ENCODE peak calls at places on chromosomes 11 and 22, in ten cellular contexts. One of them, this sample, is unnamed.
A peak's percentile ranks its signal among the peaks of the same experiment; 100 is the strongest.

GRCh38 chr11:45807792-45808238 is 2.9 kb downstream of the SLC35C1 start:
- DNase-seq in neural progenitor cell: no peak
- DNase-seq in testis: no peak
- DNase-seq in heart right ventricle: no peak
- DNase-seq in CD8-positive, alpha-beta T cell: no peak
- DNase-seq in kidney: no peak
- DNase-seq in suprapubic skin: no peak
- DNase-seq in left lung: no peak
- DNase-seq in mammary epithelial cell: no peak
- DNase-seq in stomach: peak; percentile 36
- DNase-seq in this sample: no peak

GRCh38 chr11:6319001-6319878 is 1.1 kb downstream of the CAVIN3 start:
- DNase-seq in neural progenitor cell: peak; percentile 69
- DNase-seq in testis: peak; percentile 46
- DNase-seq in heart right ventricle: peak; percentile 59
- DNase-seq in CD8-positive, alpha-beta T cell: no peak
- DNase-seq in kidney: peak; percentile 85
- DNase-seq in suprapubic skin: peak; percentile 66
- DNase-seq in left lung: peak; percentile 53
- DNase-seq in mammary epithelial cell: peak; percentile 36
- DNase-seq in stomach: peak; percentile 40
- DNase-seq in this sample: peak; percentile 71

GRCh38 chr11:67178878-67179277 is 59.8 kb downstream of the KDM2A start:
- DNase-seq in neural progenitor cell: no peak
- DNase-seq in testis: no peak
- DNase-seq in heart right ventricle: no peak
- DNase-seq in CD8-positive, alpha-beta T cell: no peak
- DNase-seq in kidney: no peak
- DNase-seq in suprapubic skin: no peak
- DNase-seq in left lung: no peak
- DNase-seq in mammary epithelial cell: no peak
- DNase-seq in stomach: no peak
- DNase-seq in this sample: no peak

GRCh38 chr11:416757-417621 is 2.2 kb upstream of the SIGIRR start:
- DNase-seq in neural progenitor cell: peak; percentile 62
- DNase-seq in testis: no peak
- DNase-seq in heart right ventricle: peak; percentile 43
- DNase-seq in CD8-positive, alpha-beta T cell: no peak
- DNase-seq in kidney: peak; percentile 89
- DNase-seq in suprapubic skin: no peak
- DNase-seq in left lung: no peak
- DNase-seq in mammary epithelial cell: peak; percentile 45
- DNase-seq in stomach: peak; percentile 82
- DNase-seq in this sample: peak; percentile 66

GRCh38 chr11:129896062-129896461 is 684 bp upstream of the NFRKB start:
- DNase-seq in neural progenitor cell: no peak
- DNase-seq in testis: peak; percentile 34
- DNase-seq in heart right ventricle: no peak
- DNase-seq in CD8-positive, alpha-beta T cell: no peak
- DNase-seq in kidney: no peak
- DNase-seq in suprapubic skin: no peak
- DNase-seq in left lung: no peak
- DNase-seq in mammary epithelial cell: no peak
- DNase-seq in stomach: no peak
- DNase-seq in this sample: no peak

GRCh38 chr11:10348650-10349280 is 43.9 kb downstream of the ADM start:
- DNase-seq in neural progenitor cell: no peak
- DNase-seq in testis: no peak
- DNase-seq in heart right ventricle: no peak
- DNase-seq in CD8-positive, alpha-beta T cell: no peak
- DNase-seq in kidney: no peak
- DNase-seq in suprapubic skin: no peak
- DNase-seq in left lung: no peak
- DNase-seq in mammary epithelial cell: peak; percentile 26
- DNase-seq in stomach: no peak
- DNase-seq in this sample: no peak

GRCh38 chr11:72525466-72525865 is 91.1 kb upstream of the CLPB start:
- DNase-seq in neural progenitor cell: no peak
- DNase-seq in testis: no peak
- DNase-seq in heart right ventricle: no peak
- DNase-seq in CD8-positive, alpha-beta T cell: no peak
- DNase-seq in kidney: no peak
- DNase-seq in suprapubic skin: no peak
- DNase-seq in left lung: no peak
- DNase-seq in mammary epithelial cell: no peak
- DNase-seq in stomach: peak; percentile 36
- DNase-seq in this sample: no peak

GRCh38 chr11:126624491-126624890 is 269.0 kb downstream of the ST3GAL4 start:
- DNase-seq in neural progenitor cell: no peak
- DNase-seq in testis: no peak
- DNase-seq in heart right ventricle: no peak
- DNase-seq in CD8-positive, alpha-beta T cell: no peak
- DNase-seq in kidney: no peak
- DNase-seq in suprapubic skin: no peak
- DNase-seq in left lung: no peak
- DNase-seq in mammary epithelial cell: no peak
- DNase-seq in stomach: no peak
- DNase-seq in this sample: no peak

GRCh38 chr22:46008836-46009596 is 32.1 kb upstream of the WNT7B start:
- DNase-seq in neural progenitor cell: no peak
- DNase-seq in testis: no peak
- DNase-seq in heart right ventricle: no peak
- DNase-seq in CD8-positive, alpha-beta T cell: no peak
- DNase-seq in kidney: peak; percentile 8
- DNase-seq in suprapubic skin: peak; percentile 55
- DNase-seq in left lung: peak; percentile 27
- DNase-seq in mammary epithelial cell: no peak
- DNase-seq in stomach: no peak
- DNase-seq in this sample: peak; percentile 9

GRCh38 chr11:66371627-66372415 is at the start of gene SLC29A2:
- DNase-seq in neural progenitor cell: peak; percentile 97
- DNase-seq in testis: no peak
- DNase-seq in heart right ventricle: peak; percentile 54
- DNase-seq in CD8-positive, alpha-beta T cell: peak; percentile 49
- DNase-seq in kidney: peak; percentile 96
- DNase-seq in suprapubic skin: peak; percentile 75
- DNase-seq in left lung: peak; percentile 85
- DNase-seq in mammary epithelial cell: peak; percentile 73
- DNase-seq in stomach: peak; percentile 88
- DNase-seq in this sample: peak; percentile 73

GRCh38 chr11:33125611-33126010 is 35.7 kb downstream of the CSTF3 start:
- DNase-seq in neural progenitor cell: no peak
- DNase-seq in testis: no peak
- DNase-seq in heart right ventricle: no peak
- DNase-seq in CD8-positive, alpha-beta T cell: no peak
- DNase-seq in kidney: no peak
- DNase-seq in suprapubic skin: no peak
- DNase-seq in left lung: no peak
- DNase-seq in mammary epithelial cell: no peak
- DNase-seq in stomach: no peak
- DNase-seq in this sample: no peak

GRCh38 chr11:101436511-101437142 is 147.2 kb downstream of the TRPC6 start:
- DNase-seq in neural progenitor cell: peak; percentile 76
- DNase-seq in testis: peak; percentile 72
- DNase-seq in heart right ventricle: peak; percentile 17
- DNase-seq in CD8-positive, alpha-beta T cell: no peak
- DNase-seq in kidney: no peak
- DNase-seq in suprapubic skin: no peak
- DNase-seq in left lung: no peak
- DNase-seq in mammary epithelial cell: peak; percentile 14
- DNase-seq in stomach: peak; percentile 55
- DNase-seq in this sample: no peak

GRCh38 chr11:113935858-113936257 is 31.3 kb downstream of the HTR3B start:
- DNase-seq in neural progenitor cell: no peak
- DNase-seq in testis: no peak
- DNase-seq in heart right ventricle: no peak
- DNase-seq in CD8-positive, alpha-beta T cell: no peak
- DNase-seq in kidney: no peak
- DNase-seq in suprapubic skin: no peak
- DNase-seq in left lung: no peak
- DNase-seq in mammary epithelial cell: no peak
- DNase-seq in stomach: no peak
- DNase-seq in this sample: no peak

GRCh38 chr11:79708319-79708928 is 267.6 kb upstream of the TENM4 start:
- DNase-seq in neural progenitor cell: peak; percentile 72
- DNase-seq in testis: peak; percentile 44
- DNase-seq in heart right ventricle: peak; percentile 5
- DNase-seq in CD8-positive, alpha-beta T cell: no peak
- DNase-seq in kidney: no peak
- DNase-seq in suprapubic skin: no peak
- DNase-seq in left lung: no peak
- DNase-seq in mammary epithelial cell: peak; percentile 49
- DNase-seq in stomach: no peak
- DNase-seq in this sample: no peak

GRCh38 chr22:44439356-44440223 is 58.4 kb downstream of the RTL6 start:
- DNase-seq in neural progenitor cell: no peak
- DNase-seq in testis: no peak
- DNase-seq in heart right ventricle: no peak
- DNase-seq in CD8-positive, alpha-beta T cell: no peak
- DNase-seq in kidney: peak; percentile 40
- DNase-seq in suprapubic skin: peak; percentile 48
- DNase-seq in left lung: no peak
- DNase-seq in mammary epithelial cell: no peak
- DNase-seq in stomach: no peak
- DNase-seq in this sample: no peak

GRCh38 chr22:30970356-30970746 is 1.3 kb downstream of the TUG1 start:
- DNase-seq in neural progenitor cell: no peak
- DNase-seq in testis: no peak
- DNase-seq in heart right ventricle: no peak
- DNase-seq in CD8-positive, alpha-beta T cell: no peak
- DNase-seq in kidney: no peak
- DNase-seq in suprapubic skin: no peak
- DNase-seq in left lung: no peak
- DNase-seq in mammary epithelial cell: no peak
- DNase-seq in stomach: no peak
- DNase-seq in this sample: no peak
- H3K9me3 ChIP-seq in neural progenitor cell: peaks cover 48% of the 10 kb centered on the region
- H3K9me3 ChIP-seq in testis: no peaks in the 10 kb centered on the region
- H3K9me3 ChIP-seq in heart right ventricle: peaks cover 70% of the 10 kb centered on the region
- H3K9me3 ChIP-seq in CD8-positive, alpha-beta T cell: peaks cover 60% of the 10 kb centered on the region
- H3K9me3 ChIP-seq in kidney: peaks cover 2% of the 10 kb centered on the region
- H3K9me3 ChIP-seq in suprapubic skin: peaks cover 30% of the 10 kb centered on the region
- H3K9me3 ChIP-seq in left lung: no peaks in the 10 kb centered on the region
- H3K9me3 ChIP-seq in mammary epithelial cell: peaks cover 15% of the 10 kb centered on the region
- H3K9me3 ChIP-seq in stomach: peaks cover 46% of the 10 kb centered on the region
- H3K9me3 ChIP-seq in this sample: peaks cover 68% of the 10 kb centered on the region

DNA sequence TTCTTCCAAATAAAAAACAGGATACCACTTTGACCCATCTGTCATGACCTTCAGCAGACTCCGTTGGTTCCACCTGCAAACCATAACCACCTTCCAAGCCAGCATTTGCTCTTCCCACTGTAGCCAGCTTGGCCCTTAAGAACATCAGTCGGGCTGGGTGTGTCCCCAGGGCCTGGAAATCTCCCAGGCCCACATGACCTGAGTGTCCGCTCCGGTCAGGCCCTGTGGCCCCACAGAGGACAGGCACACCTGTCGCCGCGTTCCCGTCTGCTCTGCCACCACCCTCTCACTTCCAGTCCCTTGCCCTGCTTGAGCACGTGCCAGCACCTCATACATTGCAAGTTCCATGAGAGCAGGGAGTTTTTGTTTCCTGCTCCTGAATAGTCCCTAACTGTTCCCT is 65.7 kb upstream of the PITPNB start:
- DNase-seq in neural progenitor cell: no peak
- DNase-seq in testis: peak; percentile 12
- DNase-seq in heart right ventricle: no peak
- DNase-seq in CD8-positive, alpha-beta T cell: no peak
- DNase-seq in kidney: no peak
- DNase-seq in suprapubic skin: no peak
- DNase-seq in left lung: peak; percentile 25
- DNase-seq in mammary epithelial cell: no peak
- DNase-seq in stomach: peak; percentile 3
- DNase-seq in this sample: no peak
- H3K36me3 ChIP-seq in neural progenitor cell: no peaks in the 10 kb centered on the region
- H3K36me3 ChIP-seq in testis: no peaks in the 10 kb centered on the region
- H3K36me3 ChIP-seq in heart right ventricle: peaks cover 75% of the 10 kb centered on the region
- H3K36me3 ChIP-seq in CD8-positive, alpha-beta T cell: no peaks in the 10 kb centered on the region
- H3K36me3 ChIP-seq in kidney: peaks cover 18% of the 10 kb centered on the region
- H3K36me3 ChIP-seq in suprapubic skin: peaks cover 48% of the 10 kb centered on the region
- H3K36me3 ChIP-seq in left lung: no peaks in the 10 kb centered on the region
- H3K36me3 ChIP-seq in mammary epithelial cell: no peaks in the 10 kb centered on the region
- H3K36me3 ChIP-seq in stomach: peaks cover 74% of the 10 kb centered on the region
- H3K36me3 ChIP-seq in this sample: peaks cover 42% of the 10 kb centered on the region

GRCh38 chr11:108135845-108136599 is 14.7 kb downstream of the ACAT1 start:
- DNase-seq in neural progenitor cell: no peak
- DNase-seq in testis: no peak
- DNase-seq in heart right ventricle: no peak
- DNase-seq in CD8-positive, alpha-beta T cell: no peak
- DNase-seq in kidney: no peak
- DNase-seq in suprapubic skin: no peak
- DNase-seq in left lung: no peak
- DNase-seq in mammary epithelial cell: peak; percentile 43
- DNase-seq in stomach: no peak
- DNase-seq in this sample: no peak
- TF ChIP-seq CTCF in neural progenitor cell: peak; percentile 33
- TF ChIP-seq CTCF in testis: peak; percentile 14
- TF ChIP-seq CTCF in heart right ventricle: no peak
- TF ChIP-seq CTCF in CD8-positive, alpha-beta T cell: no peak
- TF ChIP-seq CTCF in kidney: no peak
- TF ChIP-seq CTCF in suprapubic skin: no peak
- TF ChIP-seq CTCF in left lung: no peak
- TF ChIP-seq CTCF in mammary epithelial cell: peak; percentile 46
- TF ChIP-seq CTCF in stomach: no peak
- TF ChIP-seq CTCF in this sample: no peak

GRCh38 chr22:21850660-21851059 is 16.8 kb downstream of the MAPK1 start:
- DNase-seq in neural progenitor cell: no peak
- DNase-seq in testis: no peak
- DNase-seq in heart right ventricle: no peak
- DNase-seq in CD8-positive, alpha-beta T cell: no peak
- DNase-seq in kidney: no peak
- DNase-seq in suprapubic skin: no peak
- DNase-seq in left lung: no peak
- DNase-seq in mammary epithelial cell: no peak
- DNase-seq in stomach: no peak
- DNase-seq in this sample: no peak
- H3K9me3 ChIP-seq in neural progenitor cell: no peaks in the 10 kb centered on the region
- H3K9me3 ChIP-seq in testis: no peaks in the 10 kb centered on the region
- H3K9me3 ChIP-seq in heart right ventricle: no peaks in the 10 kb centered on the region
- H3K9me3 ChIP-seq in CD8-positive, alpha-beta T cell: no peaks in the 10 kb centered on the region
- H3K9me3 ChIP-seq in kidney: no peaks in the 10 kb centered on the region
- H3K9me3 ChIP-seq in suprapubic skin: no peaks in the 10 kb centered on the region
- H3K9me3 ChIP-seq in left lung: no peaks in the 10 kb centered on the region
- H3K9me3 ChIP-seq in mammary epithelial cell: no peaks in the 10 kb centered on the region
- H3K9me3 ChIP-seq in stomach: no peaks in the 10 kb centered on the region
- H3K9me3 ChIP-seq in this sample: no peaks in the 10 kb centered on the region

GRCh38 chr22:19466126-19466716 is 12.8 kb downstream of the UFD1 start:
- DNase-seq in neural progenitor cell: no peak
- DNase-seq in testis: no peak
- DNase-seq in heart right ventricle: no peak
- DNase-seq in CD8-positive, alpha-beta T cell: no peak
- DNase-seq in kidney: no peak
- DNase-seq in suprapubic skin: no peak
- DNase-seq in left lung: no peak
- DNase-seq in mammary epithelial cell: no peak
- DNase-seq in stomach: no peak
- DNase-seq in this sample: no peak
- H3K36me3 ChIP-seq in neural progenitor cell: no peaks in the 10 kb centered on the region
- H3K36me3 ChIP-seq in testis: no peaks in the 10 kb centered on the region
- H3K36me3 ChIP-seq in heart right ventricle: peaks cover 99% of the 10 kb centered on the region
- H3K36me3 ChIP-seq in CD8-positive, alpha-beta T cell: peaks cover 79% of the 10 kb centered on the region
- H3K36me3 ChIP-seq in kidney: peaks cover 58% of the 10 kb centered on the region
- H3K36me3 ChIP-seq in suprapubic skin: peaks cover 87% of the 10 kb centered on the region
- H3K36me3 ChIP-seq in left lung: no peaks in the 10 kb centered on the region
- H3K36me3 ChIP-seq in mammary epithelial cell: peaks cover 31% of the 10 kb centered on the region
- H3K36me3 ChIP-seq in stomach: peaks cover 100% of the 10 kb centered on the region
- H3K36me3 ChIP-seq in this sample: peaks cover 89% of the 10 kb centered on the region

GRCh38 chr11:70189622-70190021 is 13.5 kb upstream of the FADD start:
- DNase-seq in neural progenitor cell: no peak
- DNase-seq in testis: no peak
- DNase-seq in heart right ventricle: no peak
- DNase-seq in CD8-positive, alpha-beta T cell: no peak
- DNase-seq in kidney: no peak
- DNase-seq in suprapubic skin: no peak
- DNase-seq in left lung: no peak
- DNase-seq in mammary epithelial cell: no peak
- DNase-seq in stomach: no peak
- DNase-seq in this sample: no peak
- TF ChIP-seq CTCF in neural progenitor cell: no peak
- TF ChIP-seq CTCF in testis: no peak
- TF ChIP-seq CTCF in heart right ventricle: no peak
- TF ChIP-seq CTCF in CD8-positive, alpha-beta T cell: no peak
- TF ChIP-seq CTCF in kidney: no peak
- TF ChIP-seq CTCF in suprapubic skin: no peak
- TF ChIP-seq CTCF in left lung: no peak
- TF ChIP-seq CTCF in mammary epithelial cell: no peak
- TF ChIP-seq CTCF in stomach: no peak
- TF ChIP-seq CTCF in this sample: no peak